ENCODE peak calls at places on chromosome 7, in four cellular contexts. W is sigmoid colon, G is dorsolateral prefrontal cortex, I is neural progenitor cell. D is an unnamed sample.

GRCh38 chr7:127654404-127655392 is 2.7 kb downstream of the SND1 start:
- DNase-seq in W (no peak), G (no peak), I (peak), D (no peak)

GRCh38 chr7:18413447-18413846 is 82.1 kb upstream of the HDAC9 start:
- DNase-seq in W (no peak), G (no peak), I (no peak), D (no peak)

GRCh38 chr7:36787933-36788378 is 63.7 kb upstream of the AOAH start:
- DNase-seq in W (no peak), G (no peak), I (no peak), D (no peak)

GRCh38 chr7:81710751-81711150 is 59.1 kb downstream of the HGF start:
- DNase-seq in W (no peak), G (no peak), I (no peak), D (no peak)

GRCh38 chr7:158963780-158964222 is 107.4 kb downstream of the DYNC2I1 start:
- DNase-seq in W (no peak), G (no peak), I (no peak), D (no peak)

GRCh38 chr7:140211698-140212097 is 34.9 kb upstream of the KDM7A start:
- DNase-seq in W (no peak), G (no peak), I (no peak), D (no peak)

GRCh38 chr7:151080091-151080521 is 503 bp downstream of the FASTK start:
- DNase-seq in W (no peak), G (no peak), I (peak), D (no peak)

GRCh38 chr7:41098846-41099245 is 604.0 kb downstream of the INHBA start:
- DNase-seq in W (no peak), G (no peak), I (no peak), D (no peak)

GRCh38 chr7:121519548-121520521 is 123.7 kb upstream of the FAM3C start:
- DNase-seq in W (peak), G (no peak), I (no peak), D (no peak)

GRCh38 chr7:128361463-128362441 is at the start of gene PRRT4:
- DNase-seq in W (peak), G (no peak), I (peak), D (peak)

GRCh38 chr7:2465928-2466327 is 10.3 kb downstream of the GRIFIN start:
- DNase-seq in W (no peak), G (no peak), I (no peak), D (no peak)

DNA sequence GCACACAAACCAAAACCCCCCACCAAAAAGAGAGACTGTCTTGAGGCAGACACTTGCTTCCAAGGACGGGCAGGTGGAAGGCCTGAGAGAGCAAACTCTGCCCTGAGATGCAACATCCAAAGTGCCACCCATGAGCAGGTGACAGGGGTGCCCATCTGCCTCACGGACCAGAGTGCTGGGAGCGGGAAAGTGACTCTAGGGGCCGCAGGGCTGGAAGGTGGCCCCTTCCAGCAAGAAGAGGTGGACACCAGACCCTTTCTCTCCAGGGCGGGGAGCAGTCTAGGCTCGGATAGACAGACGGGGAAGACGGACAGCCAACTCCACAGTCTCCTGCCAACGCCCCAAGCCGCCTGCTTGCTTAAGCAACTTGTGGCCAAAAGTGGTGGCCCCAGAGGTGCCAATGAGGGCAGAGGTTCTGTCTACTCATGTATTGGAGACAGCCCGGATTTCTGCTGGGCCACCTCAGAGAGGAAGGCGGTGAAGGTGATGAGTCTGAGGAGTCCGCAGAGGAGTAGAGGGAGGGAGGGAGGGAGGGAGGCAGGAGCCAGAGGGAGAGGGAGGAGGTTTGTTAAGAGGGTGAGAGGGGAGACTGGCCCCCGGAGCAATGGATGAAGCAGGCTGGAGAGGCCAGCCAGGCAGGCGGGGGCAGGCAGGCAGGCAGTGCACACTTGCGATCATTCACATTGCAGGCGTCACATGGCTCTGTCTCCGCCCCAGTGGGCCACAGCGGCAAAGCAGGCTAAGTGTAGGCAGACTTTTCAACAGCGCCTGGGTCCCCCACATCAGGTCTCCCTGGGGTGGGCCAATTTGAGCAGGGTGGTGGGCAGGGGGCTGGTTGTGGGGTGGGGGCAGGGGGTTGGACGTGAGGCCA is 65.6 kb downstream of the SLC29A4 start:
- DNase-seq in W (no peak), G (no peak), I (peak), D (no peak)
- TF ChIP-seq CTCF in W (no peak), G (no peak), I (no peak), D (no peak)

GRCh38 chr7:27064681-27065080 is 31.1 kb downstream of the HOXA1 start:
- DNase-seq in W (no peak), G (no peak), I (no peak), D (no peak)

GRCh38 chr7:27066148-27066547 is 29.7 kb downstream of the HOXA1 start:
- DNase-seq in W (no peak), G (no peak), I (no peak), D (peak)

GRCh38 chr7:27068316-27068715 is 27.5 kb downstream of the HOXA1 start:
- DNase-seq in W (no peak), G (no peak), I (no peak), D (no peak)

GRCh38 chr7:27062946-27063345 is 32.9 kb downstream of the HOXA1 start:
- DNase-seq in W (no peak), G (no peak), I (no peak), D (no peak)

DNA sequence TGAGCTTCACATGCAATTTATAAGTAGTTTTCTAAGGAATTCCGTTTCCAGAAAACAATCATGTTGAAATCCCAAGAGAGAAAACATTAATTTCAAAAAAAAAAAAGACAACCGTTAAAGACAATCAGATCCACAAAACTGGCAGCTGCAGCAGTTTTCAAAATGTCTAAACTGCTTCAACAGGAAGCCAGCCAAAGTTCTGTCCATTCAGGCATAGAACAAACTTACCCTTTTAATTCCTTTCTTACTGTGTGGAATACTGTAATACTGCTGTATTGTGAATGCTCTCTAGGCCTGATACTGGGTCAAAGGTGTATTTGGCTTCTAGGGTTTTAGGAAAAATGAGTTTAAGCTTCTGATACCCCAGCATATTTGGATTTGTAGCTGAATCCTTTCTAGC is 31.6 kb downstream of the HOXA1 start:
- DNase-seq in W (no peak), G (no peak), I (no peak), D (no peak)
- H3K27ac ChIP-seq in W (no peak), G (no peak), I (no peak), D (no peak)

GRCh38 chr7:86320341-86320740 is 323.4 kb upstream of the GRM3 start:
- DNase-seq in W (no peak), G (no peak), I (no peak), D (no peak)
- TF ChIP-seq CTCF in W (no peak), G (no peak), I (no peak), D (no peak)

GRCh38 chr7:73717991-73718405 is 1.5 kb downstream of the STX1A start:
- DNase-seq in W (no peak), G (no peak), I (no peak), D (peak)

GRCh38 chr7:73716318-73716890 is 3.1 kb downstream of the STX1A start:
- DNase-seq in W (no peak), G (no peak), I (no peak), D (no peak)

GRCh38 chr7:73717025-73717807 is 2.3 kb downstream of the STX1A start:
- DNase-seq in W (peak), G (no peak), I (no peak), D (no peak)

GRCh38 chr7:73718438-73718881 is 1.0 kb downstream of the STX1A start:
- DNase-seq in W (no peak), G (no peak), I (no peak), D (no peak)

DNA sequence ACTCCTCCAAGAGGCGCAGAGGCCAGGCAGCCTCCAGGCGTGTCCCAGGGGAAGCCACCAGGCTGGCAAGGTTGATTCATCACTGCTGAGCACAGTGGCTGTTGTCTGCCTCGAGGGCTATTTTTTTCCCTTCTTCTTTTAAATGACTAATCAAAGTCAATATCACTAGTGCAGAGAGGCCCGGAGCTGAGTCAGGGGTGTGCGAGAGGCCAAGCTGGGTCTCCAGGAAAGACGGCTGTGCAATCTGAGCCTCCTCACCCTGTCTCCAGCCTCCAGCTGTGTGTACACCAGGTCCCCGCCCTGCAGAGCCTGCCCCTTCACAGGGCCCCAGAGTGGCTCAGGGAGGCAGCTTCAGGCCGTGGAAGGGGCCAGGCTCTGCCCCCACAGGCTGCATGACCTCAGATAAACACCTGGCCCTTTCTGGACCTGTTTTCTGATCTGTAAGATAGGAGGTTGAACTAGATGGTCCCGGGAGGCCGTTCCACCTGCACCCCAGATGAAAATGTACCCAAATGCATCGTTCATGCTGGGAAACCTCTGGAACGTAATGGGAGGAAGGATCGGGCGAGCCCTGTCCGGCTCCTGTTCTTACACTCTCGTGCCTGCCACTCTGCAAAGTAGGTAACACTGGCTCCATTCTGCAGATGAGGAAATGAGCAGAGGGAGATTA is 3.7 kb downstream of the STX1A start:
- DNase-seq in W (no peak), G (no peak), I (no peak), D (peak)
- H3K27ac ChIP-seq in W (peak), G (peak), I (no peak), D (peak)

GRCh38 chr7:114663502-114663901 is 248.9 kb downstream of the FOXP2 start:
- DNase-seq in W (no peak), G (no peak), I (peak), D (no peak)
- TF ChIP-seq CTCF in W (no peak), G (peak), I (peak), D (no peak)

GRCh38 chr7:84187813-84188212 is 6.8 kb downstream of the SEMA3A start:
- DNase-seq in W (no peak), G (no peak), I (no peak), D (peak)
- H3K27ac ChIP-seq in W (peak), G (no peak), I (peak), D (no peak)

GRCh38 chr7:97971990-97972943 is 17.7 kb downstream of the OCM2 start:
- DNase-seq in W (peak), G (peak), I (peak), D (peak)
- TF ChIP-seq CTCF in W (no peak), G (peak), I (peak), D (peak)

GRCh38 chr7:22359156-22359697 is 2.3 kb upstream of the RAPGEF5 start:
- DNase-seq in W (no peak), G (no peak), I (no peak), D (no peak)

GRCh38 chr7:22355620-22356009 is 1.3 kb downstream of the RAPGEF5 start:
- DNase-seq in W (no peak), G (no peak), I (no peak), D (no peak)

GRCh38 chr7:22356855-22357310 is at the start of gene RAPGEF5:
- DNase-seq in W (no peak), G (no peak), I (peak), D (peak)

GRCh38 chr7:22356010-22356854 is 722 bp downstream of the RAPGEF5 start:
- DNase-seq in W (no peak), G (no peak), I (peak), D (peak)

GRCh38 chr7:22357311-22358175 is 589 bp upstream of the RAPGEF5 start:
- DNase-seq in W (no peak), G (no peak), I (peak), D (peak)
- H3K27ac ChIP-seq in W (no peak), G (peak), I (no peak), D (peak)

D was measured in RWPE1.